ENCODE peak calls at places on chromosomes 7 and 10, in six cellular contexts. One of them, this sample, is unnamed.

GRCh38 chr7:17299477-17299991 is 1.1 kb downstream of the AHR start:
- DNase-seq in GM23248: peak; percentile 37
- DNase-seq in MM.1S: peak; percentile 34
- DNase-seq in DND-41: no peak
- DNase-seq in HepG2: no peak
- DNase-seq in hepatocyte: peak; percentile 15
- DNase-seq in this sample: peak; percentile 72

GRCh38 chr10:62049815-62050626 is 148.5 kb downstream of the ARID5B start:
- DNase-seq in MM.1S: peak; percentile 62
- DNase-seq in DND-41: no peak
- DNase-seq in GM23248: peak; percentile 40
- DNase-seq in HepG2: no peak
- DNase-seq in hepatocyte: no peak
- DNase-seq in this sample: peak; percentile 64

GRCh38 chr7:111796671-111797070 is 234.4 kb upstream of the IMMP2L start:
- DNase-seq in HepG2: no peak
- DNase-seq in DND-41: peak; percentile 35
- DNase-seq in MM.1S: no peak
- DNase-seq in hepatocyte: no peak
- DNase-seq in GM23248: peak; percentile 1
- DNase-seq in this sample: no peak

GRCh38 chr10:82266438-82266837 is 391.4 kb downstream of the NRG3 start:
- DNase-seq in GM23248: peak; percentile 1
- DNase-seq in MM.1S: no peak
- DNase-seq in hepatocyte: peak; percentile 18
- DNase-seq in DND-41: no peak
- DNase-seq in HepG2: no peak
- DNase-seq in this sample: no peak

GRCh38 chr7:7220821-7221220 is 38.5 kb downstream of the C1GALT1 start:
- DNase-seq in MM.1S: no peak
- DNase-seq in DND-41: no peak
- DNase-seq in HepG2: no peak
- DNase-seq in hepatocyte: no peak
- DNase-seq in GM23248: no peak
- DNase-seq in this sample: no peak

GRCh38 chr7:108382932-108383331 is 73.3 kb downstream of the NRCAM start:
- DNase-seq in GM23248: no peak
- DNase-seq in HepG2: no peak
- DNase-seq in DND-41: no peak
- DNase-seq in hepatocyte: no peak
- DNase-seq in MM.1S: no peak
- DNase-seq in this sample: peak; percentile 6

GRCh38 chr10:55897436-55897835 is 463.6 kb downstream of the ZWINT start:
- DNase-seq in MM.1S: no peak
- DNase-seq in GM23248: no peak
- DNase-seq in DND-41: no peak
- DNase-seq in HepG2: no peak
- DNase-seq in hepatocyte: no peak
- DNase-seq in this sample: no peak

GRCh38 chr10:89867964-89868363 is 166.6 kb downstream of the KIF20B start:
- DNase-seq in HepG2: no peak
- DNase-seq in hepatocyte: peak; percentile 17
- DNase-seq in GM23248: no peak
- DNase-seq in MM.1S: no peak
- DNase-seq in DND-41: no peak
- DNase-seq in this sample: peak; percentile 14

GRCh38 chr7:146557971-146558469 is 441.4 kb downstream of the CNTNAP2 start:
- DNase-seq in hepatocyte: no peak
- DNase-seq in HepG2: no peak
- DNase-seq in DND-41: no peak
- DNase-seq in MM.1S: no peak
- DNase-seq in GM23248: no peak
- DNase-seq in this sample: no peak

GRCh38 chr10:32167450-32167849 is 111.2 kb upstream of the KIF5B start:
- DNase-seq in DND-41: no peak
- DNase-seq in MM.1S: no peak
- DNase-seq in HepG2: no peak
- DNase-seq in GM23248: no peak
- DNase-seq in hepatocyte: no peak
- DNase-seq in this sample: no peak

DNA sequence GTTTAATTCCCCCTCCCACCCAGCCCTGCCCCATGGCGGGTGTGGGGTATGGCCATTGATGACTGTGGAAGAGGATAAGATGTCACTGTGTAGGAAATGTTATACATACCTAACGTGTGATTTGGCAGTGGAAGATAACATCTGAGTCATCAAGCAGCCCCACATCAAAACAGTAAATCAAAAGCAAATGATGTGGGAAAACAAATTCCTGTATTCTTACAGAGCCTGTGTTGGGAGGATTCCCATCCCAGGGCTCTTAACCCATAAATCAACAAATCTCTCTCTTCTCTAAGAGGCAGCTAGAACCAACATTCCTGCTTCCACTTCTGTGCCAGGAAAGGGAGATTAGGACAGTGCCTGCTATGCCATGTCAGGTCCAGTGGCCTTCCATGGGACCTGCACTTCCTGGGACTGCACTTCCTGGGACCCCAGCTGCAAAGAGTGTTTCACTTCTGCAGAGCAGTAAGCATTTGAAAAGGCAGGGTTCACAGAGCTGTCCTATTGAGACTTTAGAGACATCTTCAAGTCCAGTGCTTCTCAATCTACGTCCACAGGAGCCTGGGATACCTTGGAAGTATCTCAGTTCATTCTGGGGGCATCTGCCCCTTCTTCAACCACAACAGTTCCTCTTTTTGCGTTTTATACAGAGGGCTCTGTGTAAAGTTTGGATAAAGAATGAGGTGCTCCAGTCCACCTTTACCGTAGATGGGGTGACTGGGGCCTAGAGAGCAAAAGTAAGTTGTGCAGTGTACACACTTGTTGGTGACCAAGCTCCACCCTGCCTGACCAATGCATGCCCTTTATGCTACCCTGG is 45.8 kb downstream of the ATXN7L1 start:
- DNase-seq in DND-41: no peak
- DNase-seq in MM.1S: no peak
- DNase-seq in hepatocyte: peak; percentile 47
- DNase-seq in HepG2: peak; percentile 88
- DNase-seq in GM23248: peak; percentile 95
- DNase-seq in this sample: peak; percentile 88
- H3K4me2 ChIP-seq in DND-41: no peak overlapping the region
- H3K4me2 ChIP-seq in MM.1S: no peak overlapping the region
- H3K4me2 ChIP-seq in hepatocyte: no peak overlapping the region
- H3K4me2 ChIP-seq in HepG2: peak overlapping the region; percentile 15
- H3K4me2 ChIP-seq in GM23248: peak overlapping the region; percentile 17
- H3K4me2 ChIP-seq in this sample: peak overlapping the region; percentile 40

GRCh38 chr7:50336909-50337703 is 32.6 kb downstream of the IKZF1 start:
- DNase-seq in GM23248: no peak
- DNase-seq in hepatocyte: no peak
- DNase-seq in HepG2: no peak
- DNase-seq in MM.1S: no peak
- DNase-seq in DND-41: no peak
- DNase-seq in this sample: no peak

GRCh38 chr7:50335795-50336754 is 31.6 kb downstream of the IKZF1 start:
- DNase-seq in GM23248: no peak
- DNase-seq in hepatocyte: no peak
- DNase-seq in DND-41: peak; percentile 92
- DNase-seq in HepG2: no peak
- DNase-seq in MM.1S: no peak
- DNase-seq in this sample: no peak

GRCh38 chr7:50341709-50342108 is 37.2 kb downstream of the IKZF1 start:
- DNase-seq in MM.1S: no peak
- DNase-seq in hepatocyte: no peak
- DNase-seq in HepG2: no peak
- DNase-seq in GM23248: no peak
- DNase-seq in DND-41: no peak
- DNase-seq in this sample: no peak

GRCh38 chr7:50342616-50343114 is 38.1 kb downstream of the IKZF1 start:
- DNase-seq in DND-41: peak; percentile 88
- DNase-seq in hepatocyte: no peak
- DNase-seq in MM.1S: no peak
- DNase-seq in GM23248: peak; percentile 6
- DNase-seq in HepG2: no peak
- DNase-seq in this sample: no peak

GRCh38 chr7:50339990-50340500 is 35.5 kb downstream of the IKZF1 start:
- DNase-seq in hepatocyte: no peak
- DNase-seq in HepG2: no peak
- DNase-seq in GM23248: no peak
- DNase-seq in MM.1S: no peak
- DNase-seq in DND-41: peak; percentile 84
- DNase-seq in this sample: no peak
- H3K4me1 ChIP-seq in hepatocyte: no peaks in the 10 kb centered on the region
- H3K4me1 ChIP-seq in HepG2: no peaks in the 10 kb centered on the region
- H3K4me1 ChIP-seq in GM23248: no peaks in the 10 kb centered on the region
- H3K4me1 ChIP-seq in MM.1S: peaks cover 32% of the 10 kb centered on the region
- H3K4me1 ChIP-seq in DND-41: peaks cover 96% of the 10 kb centered on the region
- H3K4me1 ChIP-seq in this sample: no peaks in the 10 kb centered on the region

GRCh38 chr10:101131962-101132635 is 999 bp downstream of the TLX1 start:
- DNase-seq in GM23248: no peak
- DNase-seq in MM.1S: no peak
- DNase-seq in DND-41: no peak
- DNase-seq in hepatocyte: no peak
- DNase-seq in HepG2: no peak
- DNase-seq in this sample: no peak

GRCh38 chr10:101133489-101134298 is 2.6 kb downstream of the TLX1 start:
- DNase-seq in MM.1S: no peak
- DNase-seq in HepG2: no peak
- DNase-seq in GM23248: no peak
- DNase-seq in DND-41: no peak
- DNase-seq in hepatocyte: no peak
- DNase-seq in this sample: no peak

GRCh38 chr10:101132636-101133473 is 1.8 kb downstream of the TLX1 start:
- DNase-seq in DND-41: no peak
- DNase-seq in GM23248: no peak
- DNase-seq in HepG2: no peak
- DNase-seq in MM.1S: no peak
- DNase-seq in hepatocyte: no peak
- DNase-seq in this sample: no peak

GRCh38 chr10:101130141-101130540 is 959 bp upstream of the TLX1 start:
- DNase-seq in DND-41: no peak
- DNase-seq in GM23248: no peak
- DNase-seq in hepatocyte: no peak
- DNase-seq in HepG2: no peak
- DNase-seq in MM.1S: no peak
- DNase-seq in this sample: no peak

GRCh38 chr10:101130984-101131961 is at the start of gene TLX1:
- DNase-seq in hepatocyte: no peak
- DNase-seq in MM.1S: no peak
- DNase-seq in HepG2: no peak
- DNase-seq in DND-41: no peak
- DNase-seq in GM23248: peak; percentile 30
- DNase-seq in this sample: no peak
- TF ChIP-seq EZH2 in hepatocyte: peak; percentile 95
- TF ChIP-seq EZH2 in MM.1S: peak; percentile 34
- TF ChIP-seq EZH2 in HepG2: no peak
- TF ChIP-seq EZH2 in DND-41: no peak
- TF ChIP-seq EZH2 in GM23248: peak; percentile 70
- TF ChIP-seq EZH2 in this sample: peak; percentile 93

GRCh38 chr10:104643023-104643663 is 2.1 kb downstream of the SORCS3 start:
- DNase-seq in MM.1S: no peak
- DNase-seq in HepG2: no peak
- DNase-seq in GM23248: no peak
- DNase-seq in hepatocyte: no peak
- DNase-seq in DND-41: no peak
- DNase-seq in this sample: no peak

GRCh38 chr10:104641150-104642000 is at the start of gene SORCS3:
- DNase-seq in DND-41: no peak
- DNase-seq in hepatocyte: peak; percentile 21
- DNase-seq in HepG2: no peak
- DNase-seq in MM.1S: no peak
- DNase-seq in GM23248: peak; percentile 32
- DNase-seq in this sample: no peak

GRCh38 chr10:104640339-104641149 is 546 bp upstream of the SORCS3 start:
- DNase-seq in HepG2: no peak
- DNase-seq in GM23248: no peak
- DNase-seq in DND-41: no peak
- DNase-seq in MM.1S: no peak
- DNase-seq in hepatocyte: peak; percentile 49
- DNase-seq in this sample: no peak

GRCh38 chr10:104642311-104643022 is 1.4 kb downstream of the SORCS3 start:
- DNase-seq in HepG2: peak; percentile 28
- DNase-seq in GM23248: peak; percentile 67
- DNase-seq in hepatocyte: peak; percentile 80
- DNase-seq in MM.1S: no peak
- DNase-seq in DND-41: no peak
- DNase-seq in this sample: no peak

DNA sequence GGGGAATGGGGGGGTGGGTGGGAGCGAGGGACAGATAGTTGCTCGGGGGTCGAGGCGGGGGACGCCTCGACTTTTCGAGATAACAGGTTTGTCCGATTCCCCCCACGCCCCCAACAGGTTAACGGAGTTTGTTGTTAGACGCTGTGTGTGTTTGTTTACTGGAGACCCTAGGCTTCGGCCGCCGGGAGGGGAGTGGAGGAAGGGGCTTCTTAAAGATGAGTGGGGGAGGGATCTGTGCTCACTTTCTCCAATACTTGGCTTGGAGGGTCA is 846 bp downstream of the SORCS3 start:
- DNase-seq in DND-41: no peak
- DNase-seq in HepG2: no peak
- DNase-seq in MM.1S: no peak
- DNase-seq in GM23248: no peak
- DNase-seq in hepatocyte: no peak
- DNase-seq in this sample: no peak
- H3K4me2 ChIP-seq in DND-41: no peak overlapping the region
- H3K4me2 ChIP-seq in HepG2: no peak overlapping the region
- H3K4me2 ChIP-seq in MM.1S: no peak overlapping the region
- H3K4me2 ChIP-seq in GM23248: no peak overlapping the region
- H3K4me2 ChIP-seq in hepatocyte: peak overlapping the region; percentile 92
- H3K4me2 ChIP-seq in this sample: no peak overlapping the region

DNA sequence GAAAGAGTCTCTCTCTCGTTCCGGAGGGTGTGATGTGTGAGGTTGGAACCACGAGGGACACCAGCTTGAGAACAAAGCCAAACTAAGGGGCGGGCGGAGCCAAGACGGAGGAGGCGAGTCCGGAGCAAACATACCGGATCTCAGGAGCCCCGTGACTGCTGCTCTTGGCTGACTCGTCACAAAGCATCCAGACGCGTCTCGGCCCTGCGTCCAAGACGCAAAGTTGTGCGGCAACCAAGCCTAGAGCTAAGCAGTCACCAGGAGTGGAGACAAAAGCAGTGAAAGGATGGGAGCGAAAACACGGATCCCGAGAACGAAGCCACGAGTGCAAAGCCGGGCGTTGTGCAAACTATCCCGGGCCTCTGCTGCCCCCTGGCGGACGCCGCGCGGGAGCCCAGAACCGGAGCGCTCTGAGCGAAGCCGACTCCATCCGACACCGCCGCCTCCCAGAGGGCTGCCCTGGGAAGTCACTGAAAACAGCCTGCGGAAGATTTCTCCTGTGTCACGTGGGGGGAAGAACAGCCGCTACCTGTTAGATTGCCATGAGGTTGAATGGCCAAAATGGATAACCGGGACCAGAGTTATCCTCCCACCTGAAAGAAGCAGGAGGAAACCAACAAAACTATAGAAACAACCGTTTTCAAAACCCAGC is 46.4 kb upstream of the TMEM72 start:
- DNase-seq in GM23248: peak; percentile 93
- DNase-seq in hepatocyte: peak; percentile 94
- DNase-seq in HepG2: peak; percentile 57
- DNase-seq in MM.1S: peak; percentile 86
- DNase-seq in DND-41: peak; percentile 85
- DNase-seq in this sample: peak; percentile 79
- H3K4me1 ChIP-seq in GM23248: peaks cover 36% of the 10 kb centered on the region
- H3K4me1 ChIP-seq in hepatocyte: peaks cover 26% of the 10 kb centered on the region
- H3K4me1 ChIP-seq in HepG2: peaks cover 11% of the 10 kb centered on the region
- H3K4me1 ChIP-seq in MM.1S: peaks cover 32% of the 10 kb centered on the region
- H3K4me1 ChIP-seq in DND-41: peaks cover 14% of the 10 kb centered on the region
- H3K4me1 ChIP-seq in this sample: peaks cover 5% of the 10 kb centered on the region

This sample was measured in endothelial cell of umbilical vein.